ENCODE peak calls at places on chromosomes 2 and 18, in nine cellular contexts. Q is esophagus squamous epithelium, C is AG04450, J is adipocyte, G is HFF-Myc, I is aorta, E is RPMI8226, T is Peyer's patch, W is NCI-H1694 treated with DMSO at 0.1 percent for 48 hours. S is an unnamed sample.

GRCh38 chr18:43247944-43248343 is 29.3 kb downstream of the SYT4 start:
- DNase-seq in J (no peak), G (no peak), T (no peak), W (no peak), I (no peak), Q (no peak), E (no peak), C (no peak), S (no peak)

GRCh38 chr2:121297217-121297830 is 12.3 kb upstream of the TFCP2L1 start:
- DNase-seq in C (no peak), J (peak; percentile 50), W (peak; percentile 78), E (peak; percentile 69), I (no peak), Q (no peak), G (peak; percentile 3), T (no peak), S (no peak)

GRCh38 chr2:214126135-214126534 is 284.7 kb upstream of the VWC2L start:
- DNase-seq in T (no peak), W (no peak), Q (no peak), J (peak; percentile 2), G (peak; percentile 39), E (no peak), C (no peak), I (no peak), S (no peak)

GRCh38 chr2:186241874-186242273 is 244.2 kb upstream of the ZC3H15 start:
- DNase-seq in Q (no peak), T (no peak), E (no peak), W (no peak), I (no peak), G (no peak), J (no peak), C (no peak), S (no peak)

GRCh38 chr2:222878284-222878876 is 17.5 kb downstream of the ACSL3 start:
- DNase-seq in E (no peak), T (no peak), Q (no peak), W (no peak), I (no peak), C (no peak), J (no peak), G (no peak), S (no peak)

GRCh38 chr2:68936889-68937288 is 15.8 kb downstream of the GKN2 start:
- DNase-seq in E (no peak), J (peak; percentile 33), G (no peak), Q (no peak), T (no peak), I (no peak), W (no peak), C (no peak), S (no peak)

GRCh38 chr18:54004828-54005227 is 219.6 kb downstream of the MBD2 start:
- DNase-seq in I (no peak), J (no peak), G (peak; percentile 15), E (peak; percentile 24), C (no peak), T (no peak), W (no peak), Q (no peak), S (no peak)

GRCh38 chr2:59288771-59289170 is 1047.6 kb upstream of the FANCL start:
- DNase-seq in I (no peak), C (no peak), Q (no peak), E (no peak), G (no peak), W (no peak), J (no peak), T (no peak), S (no peak)

GRCh38 chr18:13849791-13850190 is 25.8 kb downstream of the MC5R start:
- DNase-seq in I (no peak), E (no peak), T (no peak), Q (no peak), J (no peak), W (no peak), G (no peak), C (no peak), S (no peak)

GRCh38 chr18:29874519-29875098 is 1167.9 kb downstream of the DSC3 start:
- DNase-seq in W (peak; percentile 22), I (no peak), J (peak; percentile 55), E (peak; percentile 51), T (no peak), G (peak; percentile 11), C (no peak), Q (no peak), S (no peak)

GRCh38 chr2:191165190-191165643 is 14.4 kb upstream of the STAT4 start:
- DNase-seq in C (no peak), J (peak; percentile 82), I (no peak), W (peak; percentile 61), E (peak; percentile 28), Q (no peak), G (no peak), T (no peak), S (no peak)

GRCh38 chr2:199433204-199433832 is 24.4 kb downstream of the SATB2 start:
- DNase-seq in G (no peak), W (no peak), C (no peak), J (no peak), T (no peak), E (no peak), Q (no peak), I (no peak), S (no peak)

GRCh38 chr2:229230215-229230614 is 40.9 kb downstream of the PID1 start:
- DNase-seq in E (no peak), C (no peak), Q (no peak), I (no peak), W (no peak), T (no peak), G (no peak), J (peak; percentile 11), S (no peak)

GRCh38 chr2:174844295-174844708 is 80.0 kb upstream of the CHRNA1 start:
- DNase-seq in E (no peak), T (no peak), W (peak; percentile 65), G (no peak), I (no peak), J (peak; percentile 15), Q (no peak), C (no peak), S (no peak)

GRCh38 chr2:208065476-208065875 is 40.1 kb upstream of the PLEKHM3 start:
- DNase-seq in I (no peak), C (no peak), Q (no peak), T (no peak), J (no peak), W (no peak), G (no peak), E (no peak), S (no peak)

GRCh38 chr18:35770360-35770759 is 188.8 kb downstream of the GALNT1 start:
- DNase-seq in Q (no peak), I (no peak), W (no peak), J (no peak), T (no peak), E (no peak), G (peak; percentile 12), C (no peak), S (no peak)

GRCh38 chr2:219441451-219442205 is 7.0 kb downstream of the SPEG start:
- DNase-seq in Q (no peak), G (no peak), I (peak; percentile 86), T (peak; percentile 31), J (peak; percentile 83), W (no peak), E (peak; percentile 17), C (no peak), S (peak; percentile 79)

GRCh38 chr2:114661926-114662670 is 219.7 kb downstream of the DPP10 start:
- DNase-seq in Q (no peak), T (no peak), J (no peak), W (no peak), E (no peak), I (peak; percentile 39), G (no peak), C (no peak), S (peak; percentile 66)

GRCh38 chr2:224987733-224988132 is 54.5 kb downstream of the DOCK10 start:
- DNase-seq in C (no peak), Q (no peak), E (no peak), J (no peak), G (no peak), I (no peak), W (no peak), T (no peak), S (no peak)

GRCh38 chr2:174350018-174350417 is 15.3 kb downstream of the SP9 start:
- DNase-seq in Q (no peak), E (no peak), C (no peak), J (peak; percentile 43), I (no peak), T (no peak), W (peak; percentile 40), G (no peak), S (no peak)

GRCh38 chr18:12765127-12765526 is 62.3 kb downstream of the PSMG2 start:
- DNase-seq in C (no peak), T (no peak), G (no peak), W (no peak), E (no peak), Q (no peak), J (no peak), I (no peak), S (no peak)

GRCh38 chr2:10141736-10142639 is 19.4 kb downstream of the RRM2 start:
- DNase-seq in C (no peak), E (peak; percentile 28), G (no peak), Q (no peak), W (peak; percentile 60), T (peak; percentile 24), I (no peak), J (peak; percentile 36), S (peak; percentile 81)

GRCh38 chr2:141529674-141530073 is 601.1 kb downstream of the LRP1B start:
- DNase-seq in E (no peak), G (no peak), W (peak; percentile 81), C (no peak), I (no peak), Q (no peak), T (no peak), J (no peak), S (no peak)

GRCh38 chr18:9738266-9738969 is 30.3 kb downstream of the RAB31 start:
- DNase-seq in T (no peak), I (no peak), E (no peak), G (no peak), J (no peak), C (no peak), Q (no peak), W (no peak), S (peak; percentile 32)

GRCh38 chr2:45938649-45939511 is 287.4 kb downstream of the PRKCE start:
- DNase-seq in C (peak; percentile 95), W (no peak), Q (no peak), G (peak; percentile 96), J (peak; percentile 97), E (no peak), I (peak; percentile 87), T (no peak), S (no peak)

GRCh38 chr2:185638771-185639170 is 99.8 kb upstream of the FSIP2 start:
- DNase-seq in T (no peak), E (peak; percentile 90), Q (no peak), G (no peak), I (no peak), C (no peak), W (no peak), J (no peak), S (no peak)

GRCh38 chr18:68056936-68057335 is 540.4 kb upstream of the DSEL start:
- DNase-seq in T (no peak), W (no peak), E (no peak), J (peak; percentile 21), I (no peak), G (no peak), Q (no peak), C (no peak), S (no peak)

GRCh38 chr2:45380131-45380836 is 230.8 kb downstream of the SRBD1 start:
- DNase-seq in Q (no peak), J (peak; percentile 22), E (no peak), W (no peak), I (no peak), G (peak; percentile 9), C (no peak), T (no peak), S (no peak)

S was measured in spleen.